ENCODE peak calls at places on chromosome 15, in five cellular contexts. A, I, B, M and Z are unnamed samples.

GRCh38 chr15:31328999-31329639 is 2.5 kb downstream of the KLF13 start:
- DNase-seq in A (peak; percentile 25), I (no peak), B (peak; percentile 87), M (peak; percentile 79), Z (peak; percentile 91)

GRCh38 chr15:72183781-72184164 is 13.8 kb downstream of the GRAMD2A start:
- DNase-seq in A (no peak), I (no peak), B (no peak), M (no peak), Z (peak; percentile 45)

GRCh38 chr15:62301993-62302665 is 137.0 kb upstream of the C2CD4B start:
- DNase-seq in A (no peak), I (no peak), B (no peak), M (no peak), Z (no peak)

GRCh38 chr15:77063249-77063648 is 7.7 kb downstream of the TSPAN3 start:
- DNase-seq in A (no peak), I (no peak), B (no peak), M (no peak), Z (no peak)

GRCh38 chr15:81410318-81410753 is 36.3 kb upstream of the TMC3 start:
- DNase-seq in A (peak; percentile 4), I (peak; percentile 15), B (no peak), M (peak; percentile 51), Z (no peak)

GRCh38 chr15:85581495-85581894 is 201.1 kb downstream of the AKAP13 start:
- DNase-seq in A (peak; percentile 25), I (no peak), B (peak; percentile 71), M (peak; percentile 38), Z (peak; percentile 87)

GRCh38 chr15:80403712-80404056 is 498 bp upstream of the ARNT2 start:
- DNase-seq in A (no peak), I (no peak), B (peak; percentile 71), M (no peak), Z (no peak)

GRCh38 chr15:101499863-101500713 is 10.6 kb upstream of the PCSK6 start:
- DNase-seq in A (peak; percentile 26), I (no peak), B (no peak), M (peak; percentile 39), Z (peak; percentile 84)